ENCODE peak calls at places on chromosomes 3 and 15, in nine cellular contexts. T, E, Y, U, B, M, J, A and F are unnamed samples.

GRCh38 chr15:83108266-83109219 is 1.1 kb downstream of the TM6SF1 start:
- DNase-seq in T (peak), E (no peak), Y (no peak), U (no peak), B (peak), M (no peak), J (no peak), A (no peak), F (no peak)

GRCh38 chr3:195461518-195462307 is 18.9 kb upstream of the ACAP2 start:
- DNase-seq in T (no peak), E (no peak), Y (no peak), U (peak), B (no peak), M (no peak), J (no peak), A (no peak), F (no peak)

GRCh38 chr3:126974756-126975155 is 8.2 kb upstream of the PLXNA1 start:
- DNase-seq in T (no peak), E (no peak), Y (no peak), U (no peak), B (no peak), M (no peak), J (no peak), A (no peak), F (no peak)

GRCh38 chr3:191280111-191280510 is 49.1 kb upstream of the CCDC50 start:
- DNase-seq in T (no peak), E (no peak), Y (no peak), U (no peak), B (no peak), M (no peak), J (no peak), A (no peak), F (no peak)

GRCh38 chr3:43086460-43087165 is 19.3 kb downstream of the POMGNT2 start:
- DNase-seq in T (peak), E (no peak), Y (no peak), U (no peak), B (no peak), M (no peak), J (no peak), A (no peak), F (no peak)

GRCh38 chr15:77067691-77068367 is 3.1 kb downstream of the TSPAN3 start:
- DNase-seq in T (no peak), E (no peak), Y (no peak), U (no peak), B (no peak), M (no peak), J (no peak), A (no peak), F (no peak)

GRCh38 chr3:179613807-179614206 is 9.2 kb downstream of the NDUFB5 start:
- DNase-seq in T (peak), E (no peak), Y (no peak), U (no peak), B (no peak), M (no peak), J (no peak), A (peak), F (peak)

GRCh38 chr15:25385986-25386385 is 52.8 kb downstream of the UBE3A start:
- DNase-seq in T (no peak), E (no peak), Y (no peak), U (no peak), B (no peak), M (no peak), J (no peak), A (no peak), F (no peak)

GRCh38 chr3:182686033-182686886 is 107.0 kb upstream of the ATP11B start:
- DNase-seq in T (no peak), E (no peak), Y (no peak), U (no peak), B (no peak), M (no peak), J (no peak), A (no peak), F (no peak)

GRCh38 chr3:112417696-112418318 is 81.5 kb downstream of the BTLA start:
- DNase-seq in T (no peak), E (no peak), Y (no peak), U (no peak), B (no peak), M (no peak), J (no peak), A (no peak), F (no peak)

GRCh38 chr15:55357774-55358173 is 38.8 kb downstream of the PIGB start:
- DNase-seq in T (peak), E (no peak), Y (peak), U (no peak), B (no peak), M (peak), J (no peak), A (peak), F (peak)

GRCh38 chr3:123374016-123374415 is 74.9 kb downstream of the ADCY5 start:
- DNase-seq in T (no peak), E (no peak), Y (no peak), U (no peak), B (no peak), M (no peak), J (no peak), A (no peak), F (no peak)

GRCh38 chr3:123711356-123711755 is 126.5 kb upstream of the HACD2 start:
- DNase-seq in T (no peak), E (no peak), Y (no peak), U (no peak), B (no peak), M (no peak), J (no peak), A (no peak), F (no peak)

GRCh38 chr15:62067448-62068044 is 769 bp downstream of the C2CD4A start:
- DNase-seq in T (peak), E (peak), Y (no peak), U (peak), B (peak), M (no peak), J (peak), A (peak), F (no peak)

GRCh38 chr3:165443664-165444063 is 247.5 kb upstream of the SLITRK3 start:
- DNase-seq in T (no peak), E (no peak), Y (no peak), U (no peak), B (no peak), M (no peak), J (no peak), A (no peak), F (no peak)

GRCh38 chr15:80480909-80481308 is 76.7 kb downstream of the ARNT2 start:
- DNase-seq in T (peak), E (no peak), Y (no peak), U (no peak), B (no peak), M (peak), J (no peak), A (peak), F (peak)

GRCh38 chr3:161253711-161254110 is 32.6 kb downstream of the NMD3 start:
- DNase-seq in T (peak), E (no peak), Y (no peak), U (no peak), B (no peak), M (no peak), J (no peak), A (no peak), F (no peak)

GRCh38 chr15:64275934-64276333 is 80.0 kb downstream of the CSNK1G1 start:
- DNase-seq in T (no peak), E (no peak), Y (no peak), U (no peak), B (no peak), M (no peak), J (no peak), A (no peak), F (no peak)

GRCh38 chr15:69499521-69500201 is 47.0 kb downstream of the RPLP1 start:
- DNase-seq in T (no peak), E (no peak), Y (no peak), U (peak), B (peak), M (no peak), J (no peak), A (no peak), F (no peak)

GRCh38 chr15:69725957-69726356 is 273.3 kb downstream of the RPLP1 start:
- DNase-seq in T (no peak), E (no peak), Y (no peak), U (no peak), B (peak), M (no peak), J (no peak), A (no peak), F (no peak)

GRCh38 chr3:142447308-142447851 is 457 bp downstream of the XRN1 start:
- DNase-seq in T (peak), E (peak), Y (peak), U (no peak), B (peak), M (no peak), J (peak), A (peak), F (peak)

GRCh38 chr3:159787191-159787590 is 201.4 kb upstream of the IL12A start:
- DNase-seq in T (peak), E (peak), Y (peak), U (no peak), B (no peak), M (peak), J (no peak), A (peak), F (no peak)

GRCh38 chr15:100437261-100437660 is 91.5 kb downstream of the CERS3 start:
- DNase-seq in T (no peak), E (no peak), Y (no peak), U (no peak), B (no peak), M (no peak), J (no peak), A (no peak), F (no peak)

GRCh38 chr3:147420361-147421183 is 11.4 kb downstream of the ZIC1 start:
- DNase-seq in T (no peak), E (no peak), Y (no peak), U (no peak), B (no peak), M (no peak), J (no peak), A (no peak), F (no peak)

GRCh38 chr3:95612611-95613010 is 1201.8 kb upstream of the EPHA6 start:
- DNase-seq in T (no peak), E (no peak), Y (no peak), U (no peak), B (no peak), M (no peak), J (no peak), A (no peak), F (no peak)

GRCh38 chr3:30539214-30539613 is 67.2 kb upstream of the TGFBR2 start:
- DNase-seq in T (no peak), E (no peak), Y (peak), U (no peak), B (no peak), M (no peak), J (no peak), A (no peak), F (no peak)